ENCODE peak calls at places on chromosomes 6 and 20, in four cellular contexts. W is Peyer's patch, P is testis, R is uterus. K is an unnamed sample.

GRCh38 chr20:642398-643174 is 10.4 kb downstream of the SRXN1 start:
- DNase-seq in W (no peak), P (peak), R (no peak), K (peak)

GRCh38 chr6:11685411-11686093 is 93.1 kb downstream of the ADTRP start:
- DNase-seq in W (no peak), P (no peak), R (no peak), K (no peak)

GRCh38 chr20:45848969-45849582 is 8.1 kb downstream of the ACOT8 start:
- DNase-seq in W (no peak), P (no peak), R (no peak), K (no peak)

GRCh38 chr6:131555992-131556391 is 17.0 kb upstream of the ARG1 start:
- DNase-seq in W (no peak), P (no peak), R (no peak), K (no peak)

GRCh38 chr6:152232494-152233151 is 404.5 kb downstream of the SYNE1 start:
- DNase-seq in W (no peak), P (no peak), R (no peak), K (peak)

GRCh38 chr20:4875578-4876067 is 125.7 kb downstream of the SLC23A2 start:
- DNase-seq in W (no peak), P (no peak), R (no peak), K (no peak)

GRCh38 chr6:41027799-41028617 is 11.0 kb downstream of the UNC5CL start:
- DNase-seq in W (peak), P (peak), R (peak), K (peak)

GRCh38 chr20:3165473-3166337 is 6.0 kb upstream of the FASTKD5 start:
- DNase-seq in W (peak), P (peak), R (peak), K (no peak)

GRCh38 chr20:58028123-58028522 is 200.3 kb downstream of the ANKRD60 start:
- DNase-seq in W (no peak), P (no peak), R (no peak), K (no peak)

GRCh38 chr6:118554698-118555097 is 6.6 kb downstream of the PLN start:
- DNase-seq in W (no peak), P (no peak), R (no peak), K (no peak)

GRCh38 chr6:45416700-45417099 is 39.0 kb upstream of the SUPT3H start:
- DNase-seq in W (no peak), P (no peak), R (no peak), K (no peak)

GRCh38 chr20:61442075-61442670 is 190.1 kb downstream of the CDH4 start:
- DNase-seq in W (no peak), P (no peak), R (no peak), K (no peak)

GRCh38 chr6:105780146-105780860 is 305.8 kb upstream of the PRDM1 start:
- DNase-seq in W (no peak), P (no peak), R (no peak), K (no peak)

GRCh38 chr6:108876929-108877775 is 28.9 kb downstream of the ARMC2 start:
- DNase-seq in W (no peak), P (peak), R (peak), K (no peak)

GRCh38 chr20:50744143-50744792 is 12.9 kb downstream of the PARD6B start:
- DNase-seq in W (peak), P (peak), R (peak), K (peak)

GRCh38 chr20:25399038-25399430 is 8.4 kb upstream of the ABHD12 start:
- DNase-seq in W (no peak), P (peak), R (peak), K (peak)

GRCh38 chr6:108160009-108160408 is 5.8 kb upstream of the NR2E1 start:
- DNase-seq in W (no peak), P (no peak), R (no peak), K (no peak)

GRCh38 chr6:63598251-63599036 is 26.2 kb downstream of the LOC128125822 start:
- DNase-seq in W (peak), P (peak), R (peak), K (peak)

GRCh38 chr6:163263196-163263595 is 151.3 kb upstream of the QKI start:
- DNase-seq in W (no peak), P (peak), R (no peak), K (no peak)

GRCh38 chr20:46135856-46136633 is 17.9 kb downstream of the CD40 start:
- DNase-seq in W (no peak), P (no peak), R (no peak), K (no peak)

GRCh38 chr20:61812771-61813485 is 252.8 kb downstream of the TAF4 start:
- DNase-seq in W (no peak), P (no peak), R (no peak), K (no peak)

GRCh38 chr20:32902456-32903420 is 44.0 kb downstream of the EFCAB8 start:
- DNase-seq in W (peak), P (peak), R (no peak), K (peak)

GRCh38 chr6:13445005-13445743 is 42.2 kb downstream of the GFOD1 start:
- DNase-seq in W (peak), P (peak), R (peak), K (no peak)

GRCh38 chr20:48850257-48850656 is 22.5 kb upstream of the PREX1 start:
- DNase-seq in W (no peak), P (no peak), R (no peak), K (no peak)

GRCh38 chr6:17930321-17930993 is 57.0 kb downstream of the KIF13A start:
- DNase-seq in W (no peak), P (no peak), R (no peak), K (peak)

GRCh38 chr6:161251345-161251744 is 22.5 kb downstream of the AGPAT4 start:
- DNase-seq in W (no peak), P (no peak), R (no peak), K (no peak)

GRCh38 chr20:52768649-52769048 is 203.5 kb upstream of the TSHZ2 start:
- DNase-seq in W (no peak), P (no peak), R (no peak), K (no peak)

GRCh38 chr20:44810391-44811149 is at the start of gene RIMS4:
- DNase-seq in W (no peak), P (peak), R (no peak), K (no peak)

GRCh38 chr20:44911264-44911921 is 1.5 kb downstream of the PABPC1L start:
- DNase-seq in W (no peak), P (peak), R (no peak), K (peak)

GRCh38 chr20:45378191-45378590 is at the start of gene TP53TG5:
- DNase-seq in W (no peak), P (no peak), R (no peak), K (no peak)

GRCh38 chr6:37299990-37300389 is 42.0 kb upstream of the TMEM217 start:
- DNase-seq in W (no peak), P (no peak), R (no peak), K (no peak)

GRCh38 chr6:106608080-106608668 is 21.1 kb downstream of the RTN4IP1 start:
- DNase-seq in W (no peak), P (no peak), R (no peak), K (peak)

GRCh38 chr6:105595829-105596228 is 192.9 kb upstream of the PREP start:
- DNase-seq in W (no peak), P (no peak), R (no peak), K (no peak)

GRCh38 chr6:111176763-111177099 is 89.4 kb downstream of the SLC16A10 start:
- DNase-seq in W (no peak), P (no peak), R (no peak), K (no peak)

GRCh38 chr6:7974932-7975763 is 64.6 kb upstream of the TXNDC5 start:
- DNase-seq in W (peak), P (peak), R (peak), K (peak)

GRCh38 chr6:38262041-38262440 is 377.7 kb downstream of the BTBD9 start:
- DNase-seq in W (no peak), P (no peak), R (no peak), K (no peak)

GRCh38 chr20:57811373-57812020 is 101.7 kb upstream of the PMEPA1 start:
- DNase-seq in W (no peak), P (no peak), R (peak), K (no peak)

GRCh38 chr6:33249732-33250625 is 21.7 kb downstream of the VPS52 start:
- DNase-seq in W (no peak), P (no peak), R (peak), K (no peak)
- TF ChIP-seq POLR2A in W (no peak), P (no peak), R (no peak), K (no peak)

GRCh38 chr6:35907750-35908149 is 13.1 kb downstream of the SRPK1 start:
- DNase-seq in W (no peak), P (no peak), R (no peak), K (no peak)
- TF ChIP-seq POLR2A in W (no peak), P (no peak), R (no peak), K (no peak)

GRCh38 chr20:62953167-62953838 is 794 bp downstream of the SLC17A9 start:
- DNase-seq in W (no peak), P (no peak), R (no peak), K (no peak)

GRCh38 chr20:62953839-62954703 is 1.6 kb downstream of the SLC17A9 start:
- DNase-seq in W (peak), P (peak), R (peak), K (peak)

GRCh38 chr20:62951143-62951895 is 1.2 kb upstream of the SLC17A9 start:
- DNase-seq in W (no peak), P (no peak), R (no peak), K (no peak)

GRCh38 chr20:62951896-62952372 is 575 bp upstream of the SLC17A9 start:
- DNase-seq in W (no peak), P (no peak), R (no peak), K (no peak)

GRCh38 chr20:62952373-62953166 is at the start of gene SLC17A9:
- DNase-seq in W (peak), P (peak), R (peak), K (peak)
- TF ChIP-seq POLR2A in W (peak), P (no peak), R (no peak), K (peak)

GRCh38 chr6:21601341-21601740 is 7.8 kb downstream of the SOX4 start:
- DNase-seq in W (no peak), P (no peak), R (no peak), K (no peak)

GRCh38 chr6:21598662-21599061 is 5.1 kb downstream of the SOX4 start:
- DNase-seq in W (no peak), P (no peak), R (no peak), K (no peak)

GRCh38 chr6:21597706-21598273 is 4.2 kb downstream of the SOX4 start:
- DNase-seq in W (no peak), P (no peak), R (no peak), K (no peak)

GRCh38 chr6:21597243-21597682 is 3.7 kb downstream of the SOX4 start:
- DNase-seq in W (no peak), P (no peak), R (no peak), K (no peak)

DNA sequence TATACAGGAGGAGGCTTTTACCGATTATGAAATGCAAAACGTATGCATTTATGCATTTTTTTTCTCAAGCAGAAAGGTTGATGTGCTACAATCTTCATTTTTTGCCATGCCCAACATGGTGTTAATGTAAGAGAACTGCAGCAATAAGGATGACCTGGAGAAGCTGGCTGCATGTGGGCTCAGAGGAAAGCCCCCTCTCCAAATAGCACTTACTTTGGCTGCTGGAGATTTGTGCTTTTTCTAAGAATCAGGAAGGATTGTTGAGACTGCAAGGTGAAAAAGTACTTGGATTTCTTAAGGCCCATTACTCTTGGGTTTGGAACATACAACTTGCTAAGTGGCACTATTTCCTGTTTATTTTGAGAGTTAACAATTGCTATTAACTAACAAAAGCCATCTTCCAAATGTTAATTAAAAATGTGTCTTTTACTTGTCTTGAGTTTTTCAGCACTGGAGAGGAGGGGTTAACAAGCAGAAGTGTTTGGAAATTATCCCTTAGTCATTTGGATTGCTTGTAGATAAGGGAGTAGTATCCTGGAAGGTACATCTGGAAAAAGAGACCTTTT is 5.6 kb downstream of the SOX4 start:
- DNase-seq in W (no peak), P (no peak), R (no peak), K (no peak)
- TF ChIP-seq POLR2A in W (no peak), P (no peak), R (no peak), K (no peak)

GRCh38 chr6:31405996-31406395 is 2.6 kb downstream of the MICA start:
- DNase-seq in W (no peak), P (no peak), R (no peak), K (no peak)

GRCh38 chr6:31400467-31401289 is 2.7 kb upstream of the MICA start:
- DNase-seq in W (peak), P (peak), R (peak), K (peak)

GRCh38 chr6:31402324-31403282 is 792 bp upstream of the MICA start:
- DNase-seq in W (peak), P (peak), R (no peak), K (no peak)

GRCh38 chr6:31401403-31401802 is 2.0 kb upstream of the MICA start:
- DNase-seq in W (no peak), P (peak), R (peak), K (peak)

GRCh38 chr6:31403283-31403989 is at the start of gene MICA:
- DNase-seq in W (peak), P (peak), R (peak), K (peak)
- TF ChIP-seq POLR2A in W (peak), P (peak), R (peak), K (peak)

GRCh38 chr20:1896859-1897258 is 1.7 kb downstream of the SIRPA start:
- DNase-seq in W (no peak), P (no peak), R (no peak), K (no peak)

GRCh38 chr20:1894951-1895673 is at the start of gene SIRPA:
- DNase-seq in W (peak), P (peak), R (peak), K (peak)

GRCh38 chr20:1895674-1896496 is 678 bp downstream of the SIRPA start:
- DNase-seq in W (no peak), P (no peak), R (peak), K (no peak)

GRCh38 chr20:1893721-1894470 is 1.3 kb upstream of the SIRPA start:
- DNase-seq in W (no peak), P (no peak), R (peak), K (no peak)

DNA sequence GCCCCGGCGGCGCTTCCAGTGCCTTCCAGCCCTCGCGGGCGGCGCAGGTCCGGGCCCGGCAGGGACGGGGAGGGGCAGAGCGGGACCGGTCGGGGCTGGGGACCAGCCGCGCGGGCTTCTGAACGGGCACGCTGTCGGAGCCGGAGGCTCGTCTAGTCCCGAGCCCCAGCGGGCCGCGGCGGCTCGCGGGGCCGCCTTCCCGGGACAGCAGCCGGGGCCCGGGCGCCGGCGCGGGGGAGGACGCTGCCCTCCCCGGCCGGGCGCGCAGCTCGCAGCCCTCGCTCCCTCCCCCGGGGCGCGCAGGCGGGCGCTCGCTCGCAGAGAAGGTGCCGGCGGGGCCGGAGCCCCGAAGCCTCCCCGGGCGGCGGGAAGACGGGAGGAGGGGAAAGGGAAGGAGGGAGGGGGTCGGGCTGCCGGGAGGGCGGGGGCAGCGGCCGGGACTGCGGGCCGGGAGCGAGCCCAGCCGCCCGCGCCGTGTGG is 696 bp upstream of the SIRPA start:
- DNase-seq in W (peak), P (peak), R (peak), K (peak)
- TF ChIP-seq POLR2A in W (peak), P (no peak), R (no peak), K (no peak)

GRCh38 chr6:139369568-139370046 is 4.8 kb downstream of the CITED2 start:
- DNase-seq in W (no peak), P (no peak), R (no peak), K (peak)

GRCh38 chr6:139370707-139371345 is 3.6 kb downstream of the CITED2 start:
- DNase-seq in W (no peak), P (no peak), R (no peak), K (peak)

GRCh38 chr6:139369068-139369467 is 5.4 kb downstream of the CITED2 start:
- DNase-seq in W (no peak), P (no peak), R (no peak), K (no peak)

GRCh38 chr6:139371421-139372253 is 2.8 kb downstream of the CITED2 start:
- DNase-seq in W (no peak), P (no peak), R (no peak), K (peak)

DNA sequence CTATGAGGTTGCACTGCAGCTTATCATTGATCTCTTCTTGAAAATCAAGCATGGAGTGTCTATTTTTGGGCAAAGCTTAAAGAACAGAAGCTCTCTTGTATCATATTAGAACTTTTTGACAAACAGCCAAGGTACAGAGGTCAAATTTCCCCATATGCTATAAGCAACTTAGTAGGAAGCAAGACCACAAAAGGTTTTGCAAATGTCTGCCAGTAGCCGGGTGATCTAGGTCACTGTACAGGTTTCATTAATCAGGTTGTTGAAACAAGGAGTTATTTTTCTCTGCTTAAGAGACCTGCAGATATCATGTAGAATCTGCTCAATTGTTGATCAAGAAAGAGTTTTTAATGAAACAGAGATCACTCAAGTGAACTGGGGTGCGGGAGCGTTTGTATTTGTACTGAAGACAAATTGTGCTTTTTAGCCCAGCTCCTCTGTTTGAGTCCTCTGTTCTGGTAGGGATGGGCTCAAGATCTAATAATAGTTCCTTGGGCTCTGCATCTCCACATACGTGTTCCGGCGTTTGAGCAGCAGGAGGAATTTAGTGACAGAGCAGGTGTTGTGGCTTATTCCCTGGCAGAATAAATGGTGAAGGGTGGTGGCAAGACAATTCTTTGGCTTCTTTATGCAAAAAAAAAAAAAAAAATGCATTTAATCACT is 4.3 kb downstream of the CITED2 start:
- DNase-seq in W (no peak), P (no peak), R (no peak), K (peak)
- TF ChIP-seq POLR2A in W (no peak), P (no peak), R (no peak), K (no peak)

DNA sequence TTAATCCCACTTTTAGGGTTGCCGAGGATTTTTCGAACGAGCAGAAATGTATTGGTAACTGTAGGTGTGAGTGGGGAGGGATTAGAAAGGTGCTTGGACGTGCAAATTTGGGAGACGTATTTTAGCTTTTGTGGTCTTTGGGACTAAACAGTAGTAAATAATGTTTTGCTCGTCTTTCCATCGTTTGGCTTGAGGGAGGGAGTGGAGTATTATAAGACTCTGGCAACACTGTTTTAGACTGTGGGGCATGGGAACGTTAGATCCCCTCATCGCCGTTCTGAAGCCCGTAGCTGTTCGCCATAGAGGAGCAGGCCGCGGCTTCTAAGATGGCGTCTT is 2.8 kb downstream of the BRD2 start:
- DNase-seq in W (no peak), P (no peak), R (no peak), K (no peak)
- TF ChIP-seq POLR2A in W (no peak), P (no peak), R (no peak), K (no peak)